ENCODE peak calls at places on chromosomes 6 and 20, in seven cellular contexts. L, S, K, Q, J, G and N are unnamed samples.
A peak's percentile ranks its signal among the peaks of the same experiment; 100 is the strongest.

GRCh38 chr20:911882-912600 is 4.1 kb downstream of the ANGPT4 start:
- DNase-seq in S (no peak), Q (no peak), J (no peak), L (no peak), K (no peak), G (no peak), N (no peak)

GRCh38 chr20:11453430-11453829 is 464.3 kb upstream of the BTBD3 start:
- DNase-seq in J (no peak), L (no peak), S (no peak), G (peak; percentile 89), Q (peak; percentile 64), K (no peak), N (peak; percentile 63)

GRCh38 chr6:100472674-100473073 is 8.0 kb upstream of the SIM1 start:
- DNase-seq in S (no peak), K (no peak), J (no peak), G (peak; percentile 28), L (no peak), Q (no peak), N (no peak)

GRCh38 chr6:166757226-166758135 is 130.4 kb upstream of the RPS6KA2 start:
- DNase-seq in K (no peak), S (no peak), L (no peak), J (no peak), Q (peak; percentile 65), G (peak; percentile 39), N (peak; percentile 44)

GRCh38 chr6:108531332-108531731 is 29.4 kb upstream of the FOXO3 start:
- DNase-seq in K (no peak), L (no peak), S (no peak), Q (no peak), G (no peak), J (no peak), N (no peak)

GRCh38 chr6:36599791-36600209 is 5.6 kb downstream of the SRSF3 start:
- DNase-seq in G (peak; percentile 46), K (peak; percentile 37), S (no peak), J (peak; percentile 47), L (no peak), Q (peak; percentile 51), N (peak; percentile 54)

GRCh38 chr20:11457476-11457875 is 460.2 kb upstream of the BTBD3 start:
- DNase-seq in L (no peak), Q (no peak), S (no peak), K (no peak), G (peak; percentile 23), J (no peak), N (no peak)

GRCh38 chr6:25953733-25954132 is 8.9 kb upstream of the TRIM38 start:
- DNase-seq in G (no peak), Q (no peak), L (no peak), K (no peak), S (no peak), J (no peak), N (no peak)

GRCh38 chr6:166351715-166352285 is 9.5 kb upstream of the SFT2D1 start:
- DNase-seq in G (no peak), L (peak; percentile 33), Q (no peak), S (no peak), K (no peak), J (no peak), N (peak; percentile 10)

GRCh38 chr6:129320892-129321291 is 389.1 kb downstream of the ARHGAP18 start:
- DNase-seq in K (no peak), S (no peak), G (no peak), Q (no peak), L (no peak), J (no peak), N (no peak)

GRCh38 chr6:15841937-15842698 is 179.3 kb upstream of the DTNBP1 start:
- DNase-seq in J (peak; percentile 47), L (no peak), S (no peak), G (no peak), K (no peak), Q (peak; percentile 7), N (no peak)

GRCh38 chr6:77462359-77463307 is 658 bp downstream of the HTR1B start:
- DNase-seq in K (no peak), G (peak; percentile 66), J (no peak), L (no peak), S (no peak), Q (no peak), N (no peak)

GRCh38 chr6:144152334-144152900 is 2.1 kb downstream of the STX11 start:
- DNase-seq in G (no peak), S (no peak), K (no peak), L (no peak), Q (no peak), J (no peak), N (no peak)

GRCh38 chr6:48037946-48038345 is 73.1 kb downstream of the PTCHD4 start:
- DNase-seq in L (no peak), G (no peak), K (no peak), S (no peak), Q (no peak), J (no peak), N (no peak)

GRCh38 chr6:1485678-1486077 is 96.3 kb downstream of the FOXF2 start:
- DNase-seq in Q (peak; percentile 92), L (no peak), J (no peak), K (peak; percentile 52), S (peak; percentile 42), G (peak; percentile 89), N (peak; percentile 89)

GRCh38 chr6:27267865-27268444 is 20.5 kb downstream of the PRSS16 start:
- DNase-seq in L (no peak), G (no peak), J (no peak), S (no peak), Q (no peak), K (no peak), N (no peak)

GRCh38 chr20:48350291-48350988 is 477.4 kb downstream of the PREX1 start:
- DNase-seq in L (no peak), K (no peak), S (no peak), J (no peak), Q (no peak), G (no peak), N (no peak)
- TF ChIP-seq CTCF in L (no peak), K (no peak), S (peak; percentile 3), J (no peak), Q (no peak), G (peak; percentile 27), N (no peak)

GRCh38 chr20:19992996-19993908 is 23.9 kb upstream of the NAA20 start:
- DNase-seq in Q (peak; percentile 78), L (no peak), G (peak; percentile 88), J (peak; percentile 59), K (peak; percentile 74), S (peak; percentile 65), N (peak; percentile 95)
- H3K27ac ChIP-seq in Q (peak overlapping the region; percentile 93), L (peak overlapping the region; percentile 88), G (peak overlapping the region; percentile 95), J (peak overlapping the region; percentile 20), K (peak overlapping the region; percentile 82), S (peak overlapping the region; percentile 96), N (peak overlapping the region; percentile 100)

GRCh38 chr6:13026557-13026956 is 301.8 kb downstream of the TBC1D7 start:
- DNase-seq in S (no peak), L (no peak), G (no peak), J (peak; percentile 56), K (no peak), Q (no peak), N (no peak)
- TF ChIP-seq CTCF in S (no peak), L (no peak), G (no peak), J (no peak), K (no peak), Q (no peak), N (no peak)

GRCh38 chr6:28353981-28354676 is 4.4 kb downstream of the ZKSCAN3 start:
- DNase-seq in Q (no peak), J (peak; percentile 50), G (peak; percentile 38), K (peak; percentile 42), L (peak; percentile 68), S (no peak), N (peak; percentile 42)

GRCh38 chr6:28356666-28357020 is 6.9 kb downstream of the ZKSCAN3 start:
- DNase-seq in G (no peak), K (no peak), Q (no peak), L (no peak), S (no peak), J (no peak), N (no peak)

GRCh38 chr6:28355743-28356665 is 6.3 kb downstream of the ZKSCAN3 start:
- DNase-seq in K (peak; percentile 83), Q (peak; percentile 92), L (peak; percentile 81), S (peak; percentile 82), J (peak; percentile 80), G (peak; percentile 94), N (peak; percentile 66)

GRCh38 chr6:28353356-28353755 is 3.6 kb downstream of the ZKSCAN3 start:
- DNase-seq in Q (no peak), G (no peak), L (no peak), K (no peak), J (no peak), S (no peak), N (no peak)

DNA sequence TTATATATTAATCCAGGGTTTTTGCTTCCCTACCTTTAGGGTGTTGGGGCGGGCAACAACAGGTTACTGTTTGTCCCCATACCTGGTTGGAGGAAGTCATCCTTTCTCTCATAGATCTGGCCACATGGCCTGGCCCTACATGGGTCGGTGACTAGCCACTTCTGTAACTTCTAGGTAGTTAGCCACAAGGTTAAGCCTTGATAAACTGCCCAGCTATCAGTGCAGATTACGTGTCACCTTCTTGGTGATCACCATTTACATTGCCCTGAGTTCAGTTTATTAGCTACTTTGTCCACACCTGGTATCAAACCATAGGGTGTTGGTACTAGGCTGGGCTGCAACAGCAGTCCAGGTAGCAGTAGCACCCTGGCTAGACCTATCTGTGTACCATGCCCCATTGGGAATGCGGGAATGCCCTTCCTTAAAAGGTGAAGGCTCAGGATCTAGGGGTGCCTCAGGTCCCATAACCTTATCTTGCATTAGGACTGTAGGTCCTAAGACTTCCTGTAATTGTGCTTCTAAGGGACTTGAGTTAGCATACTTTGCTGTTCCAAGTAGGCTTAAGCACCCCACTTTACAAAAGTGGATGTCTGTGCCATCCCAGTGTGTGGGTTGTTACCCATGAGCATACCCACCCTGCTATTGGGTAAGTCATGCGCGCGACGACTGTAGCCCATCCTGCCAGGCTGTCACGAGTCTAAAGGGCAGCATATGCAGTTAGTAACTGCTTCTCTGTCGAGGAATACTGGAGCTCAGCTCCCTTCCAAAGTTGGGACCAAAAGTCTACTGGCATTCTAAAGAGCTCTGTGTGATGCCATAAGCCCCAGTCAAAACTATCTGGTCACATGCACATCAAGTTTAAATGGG is 5.2 kb downstream of the ZKSCAN3 start:
- DNase-seq in J (no peak), K (no peak), L (no peak), S (no peak), Q (no peak), G (no peak), N (no peak)
- H3K27ac ChIP-seq in J (peak overlapping the region; percentile 30), K (peak overlapping the region; percentile 54), L (peak overlapping the region; percentile 94), S (peak overlapping the region; percentile 47), Q (peak overlapping the region; percentile 81), G (no peak overlapping the region), N (peak overlapping the region; percentile 84)

DNA sequence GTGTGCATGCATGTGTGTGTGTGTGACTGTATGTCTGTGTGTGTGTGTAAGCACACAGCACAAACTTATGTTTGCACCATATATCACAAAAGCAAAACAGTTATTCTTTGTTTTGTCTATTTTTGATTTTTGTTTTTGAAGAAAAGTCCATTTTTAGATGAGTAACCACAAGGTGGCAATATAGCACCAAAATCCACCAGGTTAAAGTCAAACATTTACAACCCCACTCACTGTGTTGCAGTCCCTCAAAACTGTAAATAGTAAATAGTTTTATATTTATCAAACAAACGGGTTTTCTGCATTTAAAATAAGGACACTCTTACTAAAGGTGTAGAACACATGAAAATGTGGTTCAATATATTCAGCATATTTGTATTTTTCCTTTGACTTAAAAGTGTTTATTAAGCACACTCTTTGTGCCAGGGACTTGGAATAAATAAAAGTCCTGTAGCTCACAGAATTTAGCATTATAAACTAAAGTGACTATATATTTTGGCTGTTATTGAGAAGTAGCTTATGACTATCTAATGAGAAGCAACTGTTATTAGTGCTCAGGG is 118.5 kb downstream of the GFRAL start:
- DNase-seq in J (no peak), Q (peak; percentile 68), K (no peak), S (no peak), G (peak; percentile 18), L (no peak), N (peak; percentile 16)
- TF ChIP-seq CTCF in J (peak; percentile 56), Q (peak; percentile 44), K (peak; percentile 28), S (peak; percentile 57), G (no peak), L (peak; percentile 1), N (peak; percentile 63)